ENCODE peak calls at places on chromosomes 12 and 14, in six cellular contexts. T, I, W, N, M and C are unnamed samples.

GRCh38 chr14:45065540-45065939 is 18.4 kb upstream of the PRPF39 start:
- DNase-seq in I (no peak), N (no peak), W (no peak), M (no peak), T (no peak), C (no peak)

GRCh38 chr14:52307870-52308269 is 6.2 kb upstream of the PTGER2 start:
- DNase-seq in M (no peak), N (no peak), I (no peak), W (no peak), T (peak), C (no peak)

GRCh38 chr14:104774453-104775072 is 21.0 kb downstream of the AKT1 start:
- DNase-seq in M (no peak), N (no peak), W (no peak), I (no peak), T (no peak), C (no peak)

GRCh38 chr12:116881325-116881866 is at the start of gene HRK:
- DNase-seq in N (no peak), I (no peak), M (no peak), W (no peak), T (no peak), C (no peak)

GRCh38 chr14:74478996-74479635 is 14.0 kb downstream of the NPC2 start:
- DNase-seq in T (peak), W (no peak), M (no peak), I (no peak), N (no peak), C (no peak)

GRCh38 chr14:96508900-96509299 is 6.7 kb downstream of the PAPOLA start:
- DNase-seq in W (no peak), I (no peak), N (no peak), M (no peak), T (peak), C (no peak)

GRCh38 chr12:42794811-42795210 is 205.3 kb upstream of the PRICKLE1 start:
- DNase-seq in W (no peak), N (no peak), M (no peak), T (peak), I (no peak), C (no peak)

GRCh38 chr12:109098142-109098652 is 800 bp downstream of the UNG start:
- DNase-seq in N (no peak), M (peak), W (no peak), T (peak), I (peak), C (peak)

GRCh38 chr12:91194500-91194899 is 11.9 kb upstream of the DCN start:
- DNase-seq in I (no peak), M (no peak), N (no peak), T (peak), W (no peak), C (no peak)

GRCh38 chr12:120361506-120362208 is 7.3 kb downstream of the MSI1 start:
- DNase-seq in I (no peak), M (peak), T (peak), N (peak), W (peak), C (no peak)

GRCh38 chr14:66650491-66650911 is 142.6 kb downstream of the GPHN start:
- DNase-seq in I (no peak), T (peak), N (peak), M (no peak), W (no peak), C (no peak)

GRCh38 chr12:93379432-93380308 is 1.9 kb downstream of the NUDT4 start:
- DNase-seq in T (peak), M (no peak), N (no peak), W (no peak), I (no peak), C (no peak)

GRCh38 chr12:80045594-80045993 is 53.7 kb upstream of the OTOGL start:
- DNase-seq in M (no peak), T (peak), I (no peak), N (no peak), W (no peak), C (no peak)

GRCh38 chr14:99164712-99165111 is 107.3 kb downstream of the BCL11B start:
- DNase-seq in T (no peak), I (no peak), M (no peak), N (no peak), W (no peak), C (no peak)

GRCh38 chr14:105582639-105583038 is 56.3 kb downstream of the TMEM121 start:
- DNase-seq in T (no peak), I (no peak), N (peak), M (no peak), W (no peak), C (no peak)

GRCh38 chr14:100028990-100029677 is 36.1 kb upstream of the EVL start:
- DNase-seq in W (no peak), M (no peak), N (no peak), I (no peak), T (peak), C (no peak)

GRCh38 chr12:126139355-126139754 is 1074.1 kb downstream of the AACS start:
- DNase-seq in W (no peak), I (no peak), M (no peak), N (no peak), T (no peak), C (no peak)
- TF ChIP-seq CTCF in W (no peak), I (no peak), M (no peak), N (no peak), T (peak), C (no peak)

DNA sequence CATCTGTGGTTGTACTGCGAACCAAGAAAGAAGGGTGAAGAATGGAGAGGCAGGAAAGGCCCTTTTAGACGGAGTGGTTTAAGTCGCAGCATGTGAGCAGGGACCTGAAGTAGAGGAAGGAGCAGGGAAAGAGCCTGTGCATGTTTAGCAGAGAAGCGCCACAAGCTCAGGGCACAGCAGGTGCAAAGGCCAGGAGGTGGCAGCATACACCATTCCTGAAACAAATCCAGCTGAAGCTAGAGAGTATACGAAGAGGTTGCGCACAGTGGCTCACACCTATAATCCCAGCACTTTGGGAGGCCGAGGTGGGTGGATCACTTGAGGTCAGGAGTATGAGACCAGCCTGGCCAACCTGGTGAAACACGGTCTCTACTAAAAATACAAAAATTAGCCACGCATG is 49.9 kb downstream of the HELB start:
- DNase-seq in N (peak), T (peak), M (peak), I (no peak), W (no peak), C (no peak)
- TF ChIP-seq CTCF in N (no peak), T (peak), M (no peak), I (no peak), W (no peak), C (no peak)

GRCh38 chr12:69630191-69630590 is 19.5 kb upstream of the LRRC10 start:
- DNase-seq in W (no peak), I (no peak), T (peak), M (no peak), N (no peak), C (no peak)
- TF ChIP-seq CTCF in W (no peak), I (no peak), T (peak), M (no peak), N (no peak), C (no peak)

GRCh38 chr12:52319097-52319496 is 2.1 kb downstream of the KRT83 start:
- DNase-seq in W (no peak), M (no peak), N (peak), I (no peak), T (no peak), C (no peak)
- TF ChIP-seq CTCF in W (no peak), M (no peak), N (no peak), I (no peak), T (no peak), C (no peak)

GRCh38 chr12:26113853-26114719 is 10.8 kb downstream of the BHLHE41 start:
- DNase-seq in I (peak), M (peak), N (peak), T (peak), W (peak), C (peak)
- TF ChIP-seq CTCF in I (no peak), M (no peak), N (no peak), T (peak), W (no peak), C (no peak)

GRCh38 chr14:77488558-77488957 is 10.1 kb downstream of the ISM2 start:
- DNase-seq in M (no peak), W (no peak), I (no peak), T (no peak), N (no peak), C (no peak)
- TF ChIP-seq CTCF in M (no peak), W (no peak), I (no peak), T (no peak), N (no peak), C (no peak)